ENCODE peak calls at places on chromosomes 12 and 14, in ten cellular contexts. T is GM23338; B is HL-60; V is right lobe of liver; O is tibial nerve; C is PC-3; P is pancreas; J is right cardiac atrium; Z is naive thymus-derived CD4-positive, alpha-beta T cell; H is heart left ventricle. M is an unnamed sample.

GRCh38 chr12:107845980-107846659 is 71.6 kb downstream of the ASCL4 start:
- DNase-seq in T (no peak), B (no peak), V (no peak), O (no peak), C (no peak), P (no peak), J (no peak), Z (no peak), H (no peak), M (no peak)

GRCh38 chr14:51880810-51881580 is 20.6 kb downstream of the GNG2 start:
- DNase-seq in T (no peak), B (peak), V (no peak), O (no peak), C (no peak), P (no peak), J (peak), Z (no peak), H (no peak), M (no peak)

GRCh38 chr12:123034865-123035264 is 54.4 kb downstream of the ARL6IP4 start:
- DNase-seq in T (no peak), B (no peak), V (no peak), O (no peak), C (peak), P (no peak), J (peak), Z (peak), H (no peak), M (no peak)

GRCh38 chr12:27163048-27163715 is 80.8 kb upstream of the C12orf71 start:
- DNase-seq in T (peak), B (no peak), V (no peak), O (no peak), C (peak), P (no peak), J (no peak), Z (no peak), H (no peak), M (no peak)

GRCh38 chr14:72638021-72638420 is 255.9 kb downstream of the DPF3 start:
- DNase-seq in T (no peak), B (no peak), V (no peak), O (no peak), C (peak), P (no peak), J (no peak), Z (no peak), H (no peak), M (peak)

GRCh38 chr14:90053044-90053443 is 8.8 kb upstream of the KCNK13 start:
- DNase-seq in T (no peak), B (no peak), V (no peak), O (no peak), C (peak), P (no peak), J (no peak), Z (no peak), H (no peak), M (no peak)

GRCh38 chr14:76836029-76836630 is 9.9 kb downstream of the LRRC74A start:
- DNase-seq in T (no peak), B (peak), V (peak), O (peak), C (no peak), P (peak), J (peak), Z (no peak), H (no peak), M (no peak)

GRCh38 chr12:20350495-20350894 is 17.8 kb upstream of the PDE3A start:
- DNase-seq in T (no peak), B (no peak), V (no peak), O (no peak), C (peak), P (no peak), J (no peak), Z (no peak), H (no peak), M (peak)

GRCh38 chr12:61654698-61655097 is 605.5 kb upstream of the USP15 start:
- DNase-seq in T (no peak), B (no peak), V (no peak), O (no peak), C (peak), P (no peak), J (no peak), Z (no peak), H (no peak), M (no peak)

GRCh38 chr14:51368721-51369163 is 128.7 kb downstream of the TMX1 start:
- DNase-seq in T (peak), B (no peak), V (no peak), O (peak), C (no peak), P (no peak), J (no peak), Z (no peak), H (peak), M (no peak)

GRCh38 chr14:74140374-74140850 is 55.7 kb downstream of the LIN52 start:
- DNase-seq in T (peak), B (no peak), V (peak), O (peak), C (no peak), P (no peak), J (peak), Z (no peak), H (peak), M (peak)

GRCh38 chr12:51639361-51639760 is 48.3 kb downstream of the SCN8A start:
- DNase-seq in T (no peak), B (no peak), V (no peak), O (no peak), C (peak), P (no peak), J (no peak), Z (no peak), H (no peak), M (no peak)

GRCh38 chr12:80213246-80213645 is 113.9 kb downstream of the OTOGL start:
- DNase-seq in T (no peak), B (no peak), V (no peak), O (no peak), C (no peak), P (no peak), J (no peak), Z (no peak), H (no peak), M (no peak)

GRCh38 chr14:103733651-103734050 is 18.0 kb downstream of the ZFYVE21 start:
- DNase-seq in T (no peak), B (no peak), V (no peak), O (no peak), C (peak), P (no peak), J (no peak), Z (no peak), H (no peak), M (no peak)

GRCh38 chr14:77985235-77985634 is 184.9 kb upstream of the NRXN3 start:
- DNase-seq in T (no peak), B (no peak), V (no peak), O (no peak), C (no peak), P (no peak), J (no peak), Z (no peak), H (peak), M (no peak)

GRCh38 chr14:77979666-77980351 is 179.9 kb downstream of the ADCK1 start:
- DNase-seq in T (peak), B (no peak), V (no peak), O (no peak), C (peak), P (no peak), J (no peak), Z (no peak), H (no peak), M (peak)

GRCh38 chr14:77979171-77979570 is 179.3 kb downstream of the ADCK1 start:
- DNase-seq in T (no peak), B (no peak), V (no peak), O (no peak), C (no peak), P (no peak), J (no peak), Z (no peak), H (no peak), M (no peak)

GRCh38 chr14:77980475-77981321 is 180.8 kb downstream of the ADCK1 start:
- DNase-seq in T (peak), B (no peak), V (peak), O (no peak), C (no peak), P (peak), J (peak), Z (no peak), H (no peak), M (peak)
- H3K4me3 ChIP-seq in T (peak), B (peak), V (peak), O (peak), C (no peak), P (peak), J (peak), Z (no peak), H (peak), M (peak)

GRCh38 chr12:53695148-53696138 is 19.6 kb upstream of the ATP5MC2 start:
- DNase-seq in T (peak), B (no peak), V (peak), O (no peak), C (peak), P (no peak), J (peak), Z (no peak), H (no peak), M (peak)
- H3K4me3 ChIP-seq in T (peak), B (no peak), V (no peak), O (peak), C (no peak), P (no peak), J (peak), Z (no peak), H (peak), M (peak)

DNA sequence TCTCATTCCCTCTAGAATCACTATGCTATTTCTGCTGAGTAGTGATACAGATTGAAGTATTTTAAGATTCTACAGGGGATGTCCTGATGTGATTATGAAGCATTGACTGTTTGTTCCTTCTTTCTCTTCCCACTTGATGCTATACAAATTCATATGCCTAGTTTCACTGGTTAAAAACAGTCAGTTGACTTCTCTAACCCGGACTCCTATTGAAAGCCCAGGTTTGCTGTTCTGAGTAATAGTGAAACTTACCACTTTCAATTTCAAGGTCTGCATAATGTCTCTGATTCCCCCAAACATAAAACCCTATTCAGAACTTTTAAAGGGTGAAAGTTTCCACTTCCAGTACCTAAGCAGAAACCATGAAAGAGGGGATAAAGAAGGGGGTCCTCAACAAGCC is 117.7 kb upstream of the RPL10L start:
- DNase-seq in T (no peak), B (no peak), V (no peak), O (no peak), C (no peak), P (no peak), J (no peak), Z (no peak), H (no peak), M (no peak)
- H3K4me3 ChIP-seq in T (no peak), B (no peak), V (no peak), O (no peak), C (no peak), P (no peak), J (no peak), Z (no peak), H (no peak), M (no peak)

GRCh38 chr12:21933656-21934055 is 7.6 kb downstream of the ABCC9 start:
- DNase-seq in T (no peak), B (no peak), V (no peak), O (no peak), C (no peak), P (no peak), J (no peak), Z (no peak), H (no peak), M (no peak)
- H3K4me3 ChIP-seq in T (no peak), B (no peak), V (no peak), O (no peak), C (no peak), P (no peak), J (no peak), Z (no peak), H (no peak), M (no peak)

M was measured in cardiac muscle cell.